ENCODE peak calls at places on chromosomes 5 and 9, in seven cellular contexts. M, J, U, K, Y, L and I are unnamed samples.
A peak's percentile ranks its signal among the peaks of the same experiment; 100 is the strongest.

GRCh38 chr5:173278172-173278571 is 43.2 kb upstream of the NKX2-5 start:
- DNase-seq in M (no peak), J (peak; percentile 81), U (no peak), K (no peak), Y (no peak), L (no peak), I (no peak)

GRCh38 chr5:32710335-32710858 is 724 bp upstream of the NPR3 start:
- DNase-seq in M (peak; percentile 66), J (peak; percentile 45), U (no peak), K (no peak), Y (peak; percentile 39), L (no peak), I (peak; percentile 54)

GRCh38 chr9:125332527-125332926 is 70.9 kb downstream of the GAPVD1 start:
- DNase-seq in M (no peak), J (no peak), U (no peak), K (no peak), Y (no peak), L (no peak), I (no peak)

GRCh38 chr5:10654566-10654965 is 90.7 kb downstream of the ANKRD33B start:
- DNase-seq in M (no peak), J (no peak), U (peak; percentile 24), K (no peak), Y (no peak), L (no peak), I (no peak)

GRCh38 chr9:11946521-11946920 is 746.7 kb upstream of the TYRP1 start:
- DNase-seq in M (no peak), J (no peak), U (no peak), K (no peak), Y (no peak), L (no peak), I (no peak)

GRCh38 chr5:11355491-11355890 is 548.8 kb downstream of the CTNND2 start:
- DNase-seq in M (no peak), J (no peak), U (no peak), K (no peak), Y (no peak), L (no peak), I (no peak)

GRCh38 chr5:124264499-124264898 is 481.9 kb downstream of the ZNF608 start:
- DNase-seq in M (no peak), J (no peak), U (no peak), K (no peak), Y (no peak), L (no peak), I (no peak)

GRCh38 chr5:93829346-93829745 is 87.9 kb upstream of the POU5F2 start:
- DNase-seq in M (no peak), J (no peak), U (no peak), K (no peak), Y (no peak), L (no peak), I (no peak)

GRCh38 chr5:37838152-37838932 is 1.5 kb downstream of the GDNF start:
- DNase-seq in M (peak; percentile 31), J (no peak), U (no peak), K (no peak), Y (peak; percentile 47), L (no peak), I (no peak)

GRCh38 chr9:108078823-108079222 is 589.3 kb upstream of the KLF4 start:
- DNase-seq in M (no peak), J (no peak), U (no peak), K (no peak), Y (no peak), L (no peak), I (peak; percentile 30)

GRCh38 chr5:56492812-56493211 is 259.7 kb upstream of the ANKRD55 start:
- DNase-seq in M (no peak), J (no peak), U (no peak), K (no peak), Y (no peak), L (no peak), I (no peak)

GRCh38 chr5:56493293-56493692 is 260.2 kb upstream of the ANKRD55 start:
- DNase-seq in M (no peak), J (no peak), U (no peak), K (no peak), Y (no peak), L (no peak), I (no peak)

GRCh38 chr5:56496581-56497063 is 263.5 kb upstream of the ANKRD55 start:
- DNase-seq in M (no peak), J (no peak), U (no peak), K (no peak), Y (no peak), L (no peak), I (no peak)

GRCh38 chr5:56493751-56494150 is 260.6 kb upstream of the ANKRD55 start:
- DNase-seq in M (no peak), J (no peak), U (no peak), K (no peak), Y (no peak), L (no peak), I (no peak)

DNA sequence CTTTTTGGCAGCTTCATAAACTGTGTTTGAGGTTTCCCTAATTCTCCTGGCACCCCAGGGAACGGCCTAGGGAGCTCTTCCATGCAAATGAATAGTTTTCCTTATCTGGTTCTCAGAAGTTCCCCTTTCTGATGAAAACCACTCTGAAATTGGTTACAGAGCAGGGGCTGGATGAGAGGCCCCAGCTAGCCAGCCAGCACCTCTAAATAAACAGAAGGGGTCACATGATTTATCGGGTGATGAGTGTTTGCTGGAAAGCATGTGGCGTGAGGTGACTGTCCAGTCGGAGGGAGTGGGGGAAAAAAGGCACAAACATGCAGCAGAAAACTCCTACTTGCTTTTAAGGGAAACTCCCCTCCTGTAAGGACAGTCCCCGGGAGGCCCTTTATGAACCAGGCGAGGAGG is 261.2 kb upstream of the ANKRD55 start:
- DNase-seq in M (no peak), J (no peak), U (no peak), K (no peak), Y (no peak), L (no peak), I (no peak)
- H3K4me1 ChIP-seq in M (no peaks in the 10 kb centered on the region), J (peaks cover 23% of the 10 kb centered on the region), U (peaks cover 17% of the 10 kb centered on the region), K (no peaks in the 10 kb centered on the region), Y (peaks cover 27% of the 10 kb centered on the region), L (peaks cover 15% of the 10 kb centered on the region), I (peaks cover 5% of the 10 kb centered on the region)

GRCh38 chr9:105244996-105245719 is 707 bp downstream of the SLC44A1 start:
- DNase-seq in M (peak; percentile 30), J (peak; percentile 46), U (peak; percentile 79), K (peak; percentile 57), Y (peak; percentile 85), L (peak; percentile 58), I (peak; percentile 58)

GRCh38 chr9:105246656-105247162 is 2.3 kb downstream of the SLC44A1 start:
- DNase-seq in M (no peak), J (no peak), U (no peak), K (no peak), Y (no peak), L (no peak), I (no peak)

GRCh38 chr9:105243935-105244273 is 547 bp upstream of the SLC44A1 start:
- DNase-seq in M (no peak), J (no peak), U (no peak), K (no peak), Y (no peak), L (no peak), I (no peak)

GRCh38 chr9:105244274-105244995 is at the start of gene SLC44A1:
- DNase-seq in M (peak; percentile 69), J (peak; percentile 99), U (peak; percentile 97), K (peak; percentile 96), Y (peak; percentile 98), L (peak; percentile 86), I (peak; percentile 98)

DNA sequence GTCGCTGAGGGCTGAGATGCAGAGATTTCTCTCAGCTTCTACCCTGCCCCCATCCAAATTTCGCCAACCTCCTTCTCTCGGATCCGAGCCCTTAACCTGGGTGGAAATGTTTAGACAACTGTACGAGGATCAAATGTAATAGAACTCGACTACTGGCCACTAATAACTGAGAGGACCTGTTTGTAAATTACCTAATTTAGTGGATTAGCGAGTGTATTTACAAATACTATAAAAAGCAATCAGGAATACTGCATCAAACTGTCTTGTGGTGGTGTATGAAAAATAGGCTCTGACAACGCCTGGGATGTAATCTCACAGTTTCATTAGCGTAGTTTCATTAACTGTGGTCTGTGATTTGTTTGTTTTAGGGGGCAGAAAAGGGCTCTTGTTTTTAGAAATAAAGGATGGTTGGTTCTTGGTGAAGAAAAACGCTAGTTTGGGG is 1.3 kb downstream of the SLC44A1 start:
- DNase-seq in M (no peak), J (no peak), U (no peak), K (no peak), Y (no peak), L (no peak), I (no peak)
- H3K4me1 ChIP-seq in M (peaks cover 35% of the 10 kb centered on the region), J (peaks cover 8% of the 10 kb centered on the region), U (peaks cover 38% of the 10 kb centered on the region), K (no peaks in the 10 kb centered on the region), Y (peaks cover 38% of the 10 kb centered on the region), L (peaks cover 18% of the 10 kb centered on the region), I (peaks cover 48% of the 10 kb centered on the region)

DNA sequence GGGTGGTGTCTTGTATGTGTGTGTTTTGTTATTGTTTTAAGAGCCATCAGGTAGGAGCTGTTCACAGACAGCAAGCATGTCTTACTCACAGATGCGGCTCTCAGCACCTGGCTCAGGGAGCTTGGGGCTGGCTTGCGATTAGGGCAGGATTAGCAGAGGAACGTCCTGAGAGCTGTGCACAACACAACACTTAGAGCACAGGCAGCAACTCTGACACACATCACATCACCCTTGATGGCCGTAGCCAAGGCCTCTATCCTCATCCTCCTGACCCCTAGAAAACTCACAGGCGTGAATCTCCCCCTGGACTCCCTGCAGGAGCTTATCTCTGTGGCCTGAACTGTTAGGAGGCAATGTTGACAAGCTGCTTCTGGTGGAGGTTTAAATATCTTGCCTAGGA is 7.1 kb upstream of the IL17B start:
- DNase-seq in M (no peak), J (no peak), U (no peak), K (no peak), Y (no peak), L (no peak), I (no peak)
- H3K4me1 ChIP-seq in M (no peaks in the 10 kb centered on the region), J (peaks cover 71% of the 10 kb centered on the region), U (peaks cover 14% of the 10 kb centered on the region), K (no peaks in the 10 kb centered on the region), Y (peaks cover 20% of the 10 kb centered on the region), L (no peaks in the 10 kb centered on the region), I (peaks cover 30% of the 10 kb centered on the region)

GRCh38 chr9:98964201-98964600 is 20.5 kb downstream of the COL15A1 start:
- DNase-seq in M (no peak), J (no peak), U (no peak), K (no peak), Y (no peak), L (no peak), I (no peak)
- H3K4me1 ChIP-seq in M (no peaks in the 10 kb centered on the region), J (peaks cover 18% of the 10 kb centered on the region), U (peaks cover 13% of the 10 kb centered on the region), K (no peaks in the 10 kb centered on the region), Y (no peaks in the 10 kb centered on the region), L (no peaks in the 10 kb centered on the region), I (peaks cover 26% of the 10 kb centered on the region)

DNA sequence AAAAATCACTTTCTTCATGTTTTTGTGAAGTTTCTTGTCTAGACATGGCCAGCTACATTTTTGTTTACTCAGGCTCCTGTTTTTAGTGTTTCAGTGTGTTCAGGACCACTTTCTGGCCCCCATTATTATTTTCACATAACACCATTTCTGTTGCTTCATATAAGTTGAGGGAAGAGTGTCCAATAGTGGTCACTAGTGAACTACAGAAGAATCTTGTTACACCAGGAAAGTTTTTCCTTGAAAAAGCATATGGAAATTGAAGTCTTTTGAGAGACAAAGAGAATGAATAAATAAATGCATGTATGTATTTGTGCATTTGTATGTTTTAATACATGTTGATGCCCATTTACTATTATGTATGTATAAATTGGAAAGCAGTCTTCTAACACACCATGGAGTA is 3.8 kb downstream of the ADAMTSL1 start:
- DNase-seq in M (no peak), J (no peak), U (no peak), K (no peak), Y (no peak), L (no peak), I (no peak)
- H3K4me1 ChIP-seq in M (no peaks in the 10 kb centered on the region), J (peaks cover 10% of the 10 kb centered on the region), U (peaks cover 15% of the 10 kb centered on the region), K (no peaks in the 10 kb centered on the region), Y (peaks cover 3% of the 10 kb centered on the region), L (no peaks in the 10 kb centered on the region), I (no peaks in the 10 kb centered on the region)

GRCh38 chr5:158807947-158808346 is 291.8 kb downstream of the EBF1 start:
- DNase-seq in M (no peak), J (no peak), U (no peak), K (no peak), Y (no peak), L (no peak), I (peak; percentile 4)
- H3K4me1 ChIP-seq in M (no peaks in the 10 kb centered on the region), J (peaks cover 4% of the 10 kb centered on the region), U (peaks cover 5% of the 10 kb centered on the region), K (no peaks in the 10 kb centered on the region), Y (no peaks in the 10 kb centered on the region), L (peaks cover 12% of the 10 kb centered on the region), I (no peaks in the 10 kb centered on the region)